ENCODE peak calls at places on chromosomes 2 and 18, in five cellular contexts. One of them, this sample, is unnamed.

GRCh38 chr2:96264656-96265348 is 995 bp downstream of the TMEM127 start:
- DNase-seq in HFF-Myc: no peak
- DNase-seq in fibroblast of pulmonary artery: peak
- DNase-seq in left lung: no peak
- DNase-seq in AG04449: no peak
- DNase-seq in this sample: peak

GRCh38 chr2:32743480-32744236 is 115.8 kb downstream of the TTC27 start:
- DNase-seq in fibroblast of pulmonary artery: no peak
- DNase-seq in HFF-Myc: no peak
- DNase-seq in left lung: no peak
- DNase-seq in AG04449: no peak
- DNase-seq in this sample: no peak

GRCh38 chr2:45168731-45169338 is 159.6 kb upstream of the SIX2 start:
- DNase-seq in fibroblast of pulmonary artery: no peak
- DNase-seq in left lung: peak
- DNase-seq in AG04449: no peak
- DNase-seq in HFF-Myc: no peak
- DNase-seq in this sample: peak

GRCh38 chr2:101255501-101255900 is 2.8 kb downstream of the CNOT11 start:
- DNase-seq in HFF-Myc: no peak
- DNase-seq in AG04449: no peak
- DNase-seq in left lung: no peak
- DNase-seq in fibroblast of pulmonary artery: peak
- DNase-seq in this sample: no peak

GRCh38 chr2:120344991-120345975 is 653 bp upstream of the INHBB start:
- DNase-seq in HFF-Myc: no peak
- DNase-seq in fibroblast of pulmonary artery: no peak
- DNase-seq in AG04449: no peak
- DNase-seq in left lung: peak
- DNase-seq in this sample: no peak

GRCh38 chr18:997499-997898 is 92.8 kb downstream of the ADCYAP1 start:
- DNase-seq in AG04449: no peak
- DNase-seq in HFF-Myc: no peak
- DNase-seq in left lung: no peak
- DNase-seq in fibroblast of pulmonary artery: no peak
- DNase-seq in this sample: no peak

GRCh38 chr2:128736689-128737545 is 418.2 kb upstream of the HS6ST1 start:
- DNase-seq in fibroblast of pulmonary artery: peak
- DNase-seq in left lung: peak
- DNase-seq in AG04449: no peak
- DNase-seq in HFF-Myc: peak
- DNase-seq in this sample: peak

GRCh38 chr2:10722252-10722825 is 909 bp downstream of the ATP6V1C2 start:
- DNase-seq in HFF-Myc: no peak
- DNase-seq in fibroblast of pulmonary artery: no peak
- DNase-seq in AG04449: no peak
- DNase-seq in left lung: no peak
- DNase-seq in this sample: no peak

GRCh38 chr18:22558945-22559385 is 141.2 kb upstream of the CTAGE1 start:
- DNase-seq in AG04449: no peak
- DNase-seq in left lung: peak
- DNase-seq in HFF-Myc: no peak
- DNase-seq in fibroblast of pulmonary artery: peak
- DNase-seq in this sample: peak

GRCh38 chr18:22560283-22560627 is 142.5 kb upstream of the CTAGE1 start:
- DNase-seq in left lung: no peak
- DNase-seq in AG04449: no peak
- DNase-seq in HFF-Myc: no peak
- DNase-seq in fibroblast of pulmonary artery: no peak
- DNase-seq in this sample: no peak

GRCh38 chr18:22560797-22561196 is 143.1 kb upstream of the CTAGE1 start:
- DNase-seq in fibroblast of pulmonary artery: no peak
- DNase-seq in HFF-Myc: no peak
- DNase-seq in AG04449: no peak
- DNase-seq in left lung: no peak
- DNase-seq in this sample: no peak

GRCh38 chr18:22557160-22557941 is 139.6 kb upstream of the CTAGE1 start:
- DNase-seq in HFF-Myc: no peak
- DNase-seq in left lung: no peak
- DNase-seq in AG04449: no peak
- DNase-seq in fibroblast of pulmonary artery: peak
- DNase-seq in this sample: no peak

DNA sequence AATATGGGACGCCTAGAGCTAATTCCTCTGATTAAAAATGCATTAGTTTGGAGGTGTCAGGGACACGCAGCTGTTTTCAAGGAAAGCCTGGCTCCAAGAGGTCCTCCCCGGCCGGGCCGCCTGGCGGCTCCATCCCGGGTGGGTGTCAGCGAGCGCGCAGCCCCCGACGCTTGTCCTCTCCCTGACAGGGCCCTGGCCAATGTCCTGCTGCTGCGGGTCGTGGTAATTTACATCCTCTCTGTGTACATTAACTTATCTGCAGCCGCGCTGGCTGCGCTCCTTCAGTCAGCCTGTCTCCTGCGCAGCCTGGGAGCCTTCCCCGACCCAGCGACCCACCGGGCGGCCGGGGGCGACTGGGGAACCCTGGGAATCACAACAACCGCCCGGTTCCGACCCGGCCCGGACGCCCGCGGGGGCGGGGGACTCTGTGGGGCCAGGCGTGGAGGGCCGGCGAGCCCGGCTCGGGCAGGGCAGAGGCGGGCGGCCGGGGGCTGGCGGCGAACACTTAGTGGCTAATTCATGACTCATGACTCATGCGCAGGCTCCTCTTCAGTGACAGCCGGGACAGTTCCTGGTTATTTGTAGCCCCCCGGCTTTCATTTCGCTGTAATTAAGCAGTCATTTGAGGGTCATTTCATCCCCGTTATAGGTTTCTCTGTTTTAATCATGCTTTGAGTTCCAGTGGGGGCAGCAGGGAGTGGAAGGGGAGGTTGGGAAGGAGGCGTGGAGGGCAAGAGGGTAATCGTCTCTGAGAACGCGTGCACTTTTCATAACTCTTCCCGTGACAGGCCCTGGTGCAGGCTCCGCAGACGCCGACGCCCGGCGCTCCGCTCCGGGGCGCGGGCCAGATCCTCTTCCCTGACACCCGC is 141.9 kb upstream of the CTAGE1 start:
- DNase-seq in left lung: peak
- DNase-seq in HFF-Myc: no peak
- DNase-seq in AG04449: no peak
- DNase-seq in fibroblast of pulmonary artery: peak
- DNase-seq in this sample: peak
- TF ChIP-seq CTCF in left lung: peak
- TF ChIP-seq CTCF in HFF-Myc: peak
- TF ChIP-seq CTCF in AG04449: peak
- TF ChIP-seq CTCF in fibroblast of pulmonary artery: peak
- TF ChIP-seq CTCF in this sample: peak

DNA sequence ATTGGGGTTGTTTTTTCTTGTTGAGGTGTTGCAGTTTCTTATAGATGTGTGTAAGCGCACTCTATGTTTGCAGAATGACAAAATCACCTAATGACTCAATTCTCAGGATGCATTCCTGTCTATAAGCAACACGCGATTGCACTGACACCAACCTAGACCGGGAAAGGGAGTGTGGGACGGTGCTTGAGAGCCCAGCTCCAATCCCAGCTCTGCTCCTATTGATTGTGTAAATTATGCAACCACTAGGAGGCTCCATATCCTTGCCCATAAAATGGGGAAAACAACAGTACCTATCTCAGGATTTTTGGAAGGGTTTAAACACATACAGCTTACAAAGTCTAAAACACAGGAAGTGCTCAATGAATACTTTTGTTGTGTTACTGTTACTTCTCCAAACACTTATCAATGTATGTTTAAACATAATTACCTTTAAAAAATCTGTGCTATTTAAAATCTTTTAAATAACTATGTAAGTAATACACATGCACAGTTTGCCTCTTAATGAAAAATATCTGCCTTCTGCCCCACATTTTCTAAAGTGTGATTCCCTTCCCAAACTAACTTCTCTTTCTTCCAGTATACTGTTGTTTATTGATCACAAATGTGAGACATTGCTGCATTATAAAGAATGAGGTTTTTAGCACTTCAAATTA is 132.5 kb downstream of the SPHKAP start:
- DNase-seq in AG04449: no peak
- DNase-seq in fibroblast of pulmonary artery: peak
- DNase-seq in left lung: no peak
- DNase-seq in HFF-Myc: peak
- DNase-seq in this sample: peak
- TF ChIP-seq CTCF in AG04449: peak
- TF ChIP-seq CTCF in fibroblast of pulmonary artery: peak
- TF ChIP-seq CTCF in left lung: peak
- TF ChIP-seq CTCF in HFF-Myc: peak
- TF ChIP-seq CTCF in this sample: peak

GRCh38 chr18:7624697-7625096 is 57.6 kb downstream of the PTPRM start:
- DNase-seq in fibroblast of pulmonary artery: no peak
- DNase-seq in left lung: no peak
- DNase-seq in AG04449: no peak
- DNase-seq in HFF-Myc: no peak
- DNase-seq in this sample: no peak

GRCh38 chr18:7623681-7624080 is 56.6 kb downstream of the PTPRM start:
- DNase-seq in AG04449: no peak
- DNase-seq in fibroblast of pulmonary artery: no peak
- DNase-seq in left lung: no peak
- DNase-seq in HFF-Myc: no peak
- DNase-seq in this sample: no peak

GRCh38 chr18:7629416-7629815 is 62.3 kb downstream of the PTPRM start:
- DNase-seq in left lung: no peak
- DNase-seq in HFF-Myc: no peak
- DNase-seq in AG04449: no peak
- DNase-seq in fibroblast of pulmonary artery: no peak
- DNase-seq in this sample: no peak

GRCh38 chr18:7626175-7626921 is 59.2 kb downstream of the PTPRM start:
- DNase-seq in HFF-Myc: no peak
- DNase-seq in left lung: no peak
- DNase-seq in AG04449: no peak
- DNase-seq in fibroblast of pulmonary artery: no peak
- DNase-seq in this sample: no peak

GRCh38 chr18:7626922-7627440 is 59.9 kb downstream of the PTPRM start:
- DNase-seq in left lung: no peak
- DNase-seq in HFF-Myc: peak
- DNase-seq in fibroblast of pulmonary artery: peak
- DNase-seq in AG04449: no peak
- DNase-seq in this sample: peak
- TF ChIP-seq CTCF in left lung: no peak
- TF ChIP-seq CTCF in HFF-Myc: peak
- TF ChIP-seq CTCF in fibroblast of pulmonary artery: peak
- TF ChIP-seq CTCF in AG04449: peak
- TF ChIP-seq CTCF in this sample: peak

GRCh38 chr2:147273106-147273505 is 571.7 kb upstream of the ACVR2A start:
- DNase-seq in left lung: no peak
- DNase-seq in fibroblast of pulmonary artery: no peak
- DNase-seq in AG04449: no peak
- DNase-seq in HFF-Myc: no peak
- DNase-seq in this sample: no peak

GRCh38 chr2:147273628-147274027 is 571.2 kb upstream of the ACVR2A start:
- DNase-seq in fibroblast of pulmonary artery: no peak
- DNase-seq in left lung: no peak
- DNase-seq in AG04449: no peak
- DNase-seq in HFF-Myc: no peak
- DNase-seq in this sample: no peak

DNA sequence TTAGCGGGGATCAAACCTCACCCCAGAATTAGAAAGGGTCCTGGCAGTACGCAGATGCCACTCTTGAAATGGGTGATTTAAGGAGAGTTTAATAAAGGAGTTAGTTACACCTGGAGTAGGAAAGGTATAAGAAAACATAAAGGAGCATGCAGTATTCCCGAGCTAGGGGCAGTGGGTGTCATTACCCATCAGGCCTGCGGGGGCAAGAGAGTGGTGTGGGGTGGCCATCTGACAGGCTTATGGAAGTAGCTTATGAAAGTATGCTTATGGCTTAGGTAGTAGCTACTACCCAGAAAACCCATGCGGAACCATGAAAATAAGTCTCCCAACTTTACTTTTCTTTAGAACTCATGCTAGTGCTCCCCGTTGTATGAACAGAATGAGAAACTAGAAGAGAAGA is 568.9 kb upstream of the ACVR2A start:
- DNase-seq in AG04449: no peak
- DNase-seq in left lung: peak
- DNase-seq in fibroblast of pulmonary artery: no peak
- DNase-seq in HFF-Myc: no peak
- DNase-seq in this sample: no peak
- TF ChIP-seq CTCF in AG04449: no peak
- TF ChIP-seq CTCF in left lung: no peak
- TF ChIP-seq CTCF in fibroblast of pulmonary artery: peak
- TF ChIP-seq CTCF in HFF-Myc: no peak
- TF ChIP-seq CTCF in this sample: no peak

DNA sequence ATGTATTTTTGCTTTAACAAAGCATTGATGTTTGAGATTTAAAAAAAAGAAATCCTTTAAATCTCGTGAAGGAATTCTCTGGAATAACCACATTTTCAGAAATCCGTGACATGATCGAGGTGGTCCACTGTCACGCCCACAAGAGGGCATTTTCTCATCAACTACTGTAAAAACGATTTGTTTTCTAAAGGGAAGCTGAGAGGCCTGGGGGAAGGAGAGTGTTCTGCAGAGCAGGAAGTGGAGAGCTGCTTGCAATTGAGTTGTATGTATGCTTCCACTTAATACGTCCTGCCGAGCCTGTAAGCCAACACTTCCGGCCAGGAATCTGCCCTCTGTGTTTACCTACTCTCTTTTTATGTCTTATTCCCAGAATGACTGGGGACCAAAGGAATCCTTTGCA is 19.4 kb downstream of the KLHL29 start:
- DNase-seq in fibroblast of pulmonary artery: peak
- DNase-seq in AG04449: peak
- DNase-seq in left lung: no peak
- DNase-seq in HFF-Myc: peak
- DNase-seq in this sample: peak
- TF ChIP-seq CTCF in fibroblast of pulmonary artery: peak
- TF ChIP-seq CTCF in AG04449: peak
- TF ChIP-seq CTCF in left lung: no peak
- TF ChIP-seq CTCF in HFF-Myc: peak
- TF ChIP-seq CTCF in this sample: peak

GRCh38 chr18:63890950-63891304 is 3.4 kb downstream of the SERPINB2 start:
- DNase-seq in fibroblast of pulmonary artery: peak
- DNase-seq in HFF-Myc: no peak
- DNase-seq in AG04449: no peak
- DNase-seq in left lung: no peak
- DNase-seq in this sample: peak
- TF ChIP-seq CTCF in fibroblast of pulmonary artery: no peak
- TF ChIP-seq CTCF in HFF-Myc: no peak
- TF ChIP-seq CTCF in AG04449: no peak
- TF ChIP-seq CTCF in left lung: no peak
- TF ChIP-seq CTCF in this sample: no peak

GRCh38 chr2:218953366-218953954 is 6.0 kb upstream of the CDK5R2 start:
- DNase-seq in HFF-Myc: no peak
- DNase-seq in left lung: peak
- DNase-seq in AG04449: no peak
- DNase-seq in fibroblast of pulmonary artery: no peak
- DNase-seq in this sample: no peak
- TF ChIP-seq CTCF in HFF-Myc: peak
- TF ChIP-seq CTCF in left lung: no peak
- TF ChIP-seq CTCF in AG04449: no peak
- TF ChIP-seq CTCF in fibroblast of pulmonary artery: no peak
- TF ChIP-seq CTCF in this sample: no peak

GRCh38 chr2:27018142-27018541 is 14.6 kb upstream of the TMEM214 start:
- DNase-seq in fibroblast of pulmonary artery: no peak
- DNase-seq in HFF-Myc: no peak
- DNase-seq in AG04449: no peak
- DNase-seq in left lung: no peak
- DNase-seq in this sample: no peak
- TF ChIP-seq CTCF in fibroblast of pulmonary artery: no peak
- TF ChIP-seq CTCF in HFF-Myc: no peak
- TF ChIP-seq CTCF in AG04449: no peak
- TF ChIP-seq CTCF in left lung: no peak
- TF ChIP-seq CTCF in this sample: no peak

GRCh38 chr2:216989335-216990129 is 129.7 kb upstream of the TNP1 start:
- DNase-seq in AG04449: no peak
- DNase-seq in fibroblast of pulmonary artery: peak
- DNase-seq in left lung: no peak
- DNase-seq in HFF-Myc: no peak
- DNase-seq in this sample: peak
- TF ChIP-seq CTCF in AG04449: peak
- TF ChIP-seq CTCF in fibroblast of pulmonary artery: peak
- TF ChIP-seq CTCF in left lung: no peak
- TF ChIP-seq CTCF in HFF-Myc: no peak
- TF ChIP-seq CTCF in this sample: peak